ENCODE peak calls at places on chromosomes 2 and 18, in five cellular contexts. R is breast epithelium, Q is fibroblast of lung, I is dorsolateral prefrontal cortex, U is AG04450. F is an unnamed sample.

GRCh38 chr2:29108225-29108624 is 7.0 kb upstream of the CLIP4 start:
- DNase-seq in R (no peak), Q (peak), I (peak), U (peak), F (peak)

GRCh38 chr2:8636691-8637636 is 44.9 kb upstream of the ID2 start:
- DNase-seq in R (no peak), Q (peak), I (no peak), U (peak), F (peak)

GRCh38 chr2:98743835-98744234 is 12.9 kb upstream of the MGAT4A start:
- DNase-seq in R (no peak), Q (no peak), I (no peak), U (no peak), F (no peak)

GRCh38 chr2:241722896-241723454 is 11.5 kb upstream of the D2HGDH start:
- DNase-seq in R (no peak), Q (no peak), I (no peak), U (no peak), F (no peak)

GRCh38 chr2:37873229-37873628 is 51.9 kb upstream of the RMDN2 start:
- DNase-seq in R (no peak), Q (no peak), I (no peak), U (no peak), F (no peak)

GRCh38 chr2:222655406-222655747 is 515 bp downstream of the FARSB start:
- DNase-seq in R (no peak), Q (peak), I (no peak), U (no peak), F (peak)

GRCh38 chr2:30680121-30680520 is 127.1 kb downstream of the CAPN13 start:
- DNase-seq in R (no peak), Q (no peak), I (no peak), U (no peak), F (no peak)

GRCh38 chr2:150007815-150008430 is 420.3 kb upstream of the MMADHC start:
- DNase-seq in R (no peak), Q (no peak), I (no peak), U (no peak), F (peak)

GRCh38 chr2:69291004-69291650 is 95.9 kb downstream of the GFPT1 start:
- DNase-seq in R (no peak), Q (peak), I (no peak), U (peak), F (no peak)

GRCh38 chr2:4529738-4530137 is 826.4 kb downstream of the DCDC2C start:
- DNase-seq in R (no peak), Q (no peak), I (no peak), U (no peak), F (no peak)

GRCh38 chr2:215410932-215411285 is 25.0 kb downstream of the FN1 start:
- DNase-seq in R (no peak), Q (peak), I (no peak), U (peak), F (peak)

GRCh38 chr2:19178175-19178574 is 180.2 kb downstream of the OSR1 start:
- DNase-seq in R (no peak), Q (no peak), I (no peak), U (no peak), F (no peak)

GRCh38 chr2:173075781-173076556 is at the start of gene MAP3K20:
- DNase-seq in R (peak), Q (peak), I (peak), U (no peak), F (peak)

GRCh38 chr2:26619096-26619495 is 22.1 kb downstream of the CIB4 start:
- DNase-seq in R (no peak), Q (no peak), I (no peak), U (no peak), F (no peak)

GRCh38 chr18:40048886-40049650 is 1906.0 kb upstream of the PIK3C3 start:
- DNase-seq in R (no peak), Q (no peak), I (no peak), U (no peak), F (no peak)

GRCh38 chr2:37268111-37268510 is 36.7 kb downstream of the NDUFAF7 start:
- DNase-seq in R (no peak), Q (no peak), I (no peak), U (no peak), F (no peak)

GRCh38 chr2:10028988-10029874 is 14.1 kb upstream of the KLF11 start:
- DNase-seq in R (no peak), Q (no peak), I (no peak), U (no peak), F (no peak)

GRCh38 chr18:55439036-55439435 is 149.0 kb downstream of the TCF4 start:
- DNase-seq in R (no peak), Q (no peak), I (no peak), U (no peak), F (no peak)

GRCh38 chr2:211867845-211868361 is 670.7 kb downstream of the ERBB4 start:
- DNase-seq in R (no peak), Q (peak), I (no peak), U (no peak), F (peak)

GRCh38 chr2:127582863-127583861 is 47.7 kb downstream of the MYO7B start:
- DNase-seq in R (no peak), Q (no peak), I (no peak), U (no peak), F (no peak)

GRCh38 chr18:56901919-56902318 is 245.0 kb upstream of the BOD1L2 start:
- DNase-seq in R (no peak), Q (no peak), I (no peak), U (no peak), F (no peak)

GRCh38 chr2:234968633-234969328 is 17.0 kb downstream of the SH3BP4 start:
- DNase-seq in R (no peak), Q (no peak), I (no peak), U (no peak), F (no peak)

DNA sequence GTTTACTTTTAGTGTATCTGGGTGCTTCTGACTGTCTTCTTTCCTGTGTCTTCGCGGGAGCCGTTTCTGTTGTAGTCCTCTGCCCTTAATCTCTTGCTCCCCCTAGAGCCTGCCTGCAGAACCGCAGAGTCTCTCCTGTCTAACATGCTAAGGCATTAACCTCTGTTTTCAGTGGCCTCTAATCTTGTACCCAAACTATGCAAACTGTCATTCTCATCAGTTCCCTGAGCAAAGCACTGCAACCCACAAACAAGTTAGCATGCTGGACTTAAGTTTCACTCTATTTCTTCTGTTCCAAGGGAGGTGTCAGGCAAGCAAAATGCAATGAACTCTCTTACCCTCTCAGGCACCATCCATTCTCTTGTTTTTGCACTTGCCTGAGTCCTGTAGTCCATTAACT is 138.4 kb downstream of the OTX1 start:
- DNase-seq in R (no peak), Q (peak), I (no peak), U (peak), F (peak)
- H3K4me3 ChIP-seq in R (no peak), Q (no peak), I (no peak), U (no peak), F (no peak)

DNA sequence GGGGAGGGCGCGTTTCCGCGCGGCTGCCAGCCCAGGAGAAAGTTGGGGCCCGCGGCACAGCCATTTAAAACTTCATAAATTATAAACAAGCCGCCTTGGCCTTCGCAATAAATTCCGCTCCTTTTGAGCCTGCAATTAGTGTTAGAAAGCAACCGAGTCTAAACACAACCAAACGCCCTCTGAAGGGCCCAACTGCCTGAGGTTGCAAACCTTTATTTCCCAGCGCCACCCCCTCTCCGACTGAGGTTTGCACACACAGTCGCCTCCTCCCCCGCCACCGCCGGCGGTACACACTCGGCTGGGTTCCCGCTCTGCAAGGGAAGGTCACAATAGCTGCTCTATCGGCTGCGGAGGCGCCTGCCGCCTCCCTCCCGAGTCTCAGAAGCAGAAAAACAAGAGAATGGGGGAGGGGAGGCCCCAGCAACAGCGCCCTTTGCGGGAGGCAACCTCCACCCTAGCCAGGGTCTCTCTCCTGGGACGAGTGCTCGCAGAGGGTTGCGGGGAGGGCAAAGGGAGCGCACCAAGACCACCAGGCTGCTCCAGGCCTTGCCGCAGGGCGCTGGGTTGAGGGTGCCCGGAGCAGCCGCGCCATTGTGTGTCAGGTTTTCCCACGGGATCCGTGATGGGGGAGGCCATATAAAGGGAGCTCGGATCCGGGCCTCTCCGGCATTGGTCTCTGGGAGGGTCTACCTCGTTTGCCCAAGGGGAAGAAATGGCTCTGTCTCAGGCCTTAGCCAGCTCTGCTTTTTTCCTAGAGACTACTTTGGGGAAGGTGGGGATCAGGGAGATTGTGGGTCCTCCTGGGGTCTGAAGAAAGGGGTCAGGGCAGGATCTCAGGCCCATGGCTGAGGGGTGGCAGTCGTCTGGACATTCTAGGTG is 13.4 kb upstream of the HOXD1 start:
- DNase-seq in R (no peak), Q (no peak), I (peak), U (no peak), F (no peak)
- H3K4me3 ChIP-seq in R (no peak), Q (no peak), I (peak), U (no peak), F (no peak)

DNA sequence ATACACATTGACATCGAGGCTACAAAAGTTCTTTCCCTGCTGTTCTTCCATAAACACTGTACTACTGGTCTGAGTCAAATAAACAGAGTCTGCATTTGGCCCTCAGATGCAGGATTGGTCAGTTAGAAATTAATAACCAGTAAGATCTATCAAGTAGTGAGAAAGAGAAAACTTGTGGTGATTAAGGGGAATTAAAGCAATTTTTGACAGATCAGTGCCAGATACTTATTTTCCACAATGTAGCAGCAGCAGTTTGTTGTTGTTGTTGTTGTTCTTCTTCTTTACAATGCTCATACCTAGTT is 85.0 kb downstream of the IKZF2 start:
- DNase-seq in R (no peak), Q (no peak), I (no peak), U (no peak), F (no peak)
- H3K4me3 ChIP-seq in R (no peak), Q (peak), I (no peak), U (peak), F (peak)

GRCh38 chr2:47299555-47299954 is 103.4 kb upstream of the MSH2 start:
- DNase-seq in R (no peak), Q (peak), I (no peak), U (peak), F (peak)

GRCh38 chr2:47301277-47301618 is 101.7 kb upstream of the MSH2 start:
- DNase-seq in R (no peak), Q (no peak), I (no peak), U (no peak), F (no peak)

GRCh38 chr2:47300609-47301276 is 102.2 kb upstream of the MSH2 start:
- DNase-seq in R (no peak), Q (no peak), I (no peak), U (no peak), F (no peak)

GRCh38 chr2:47298739-47299138 is 104.2 kb upstream of the MSH2 start:
- DNase-seq in R (no peak), Q (no peak), I (no peak), U (no peak), F (no peak)

GRCh38 chr2:47300081-47300480 is 102.9 kb upstream of the MSH2 start:
- DNase-seq in R (no peak), Q (peak), I (no peak), U (no peak), F (no peak)
- H3K4me3 ChIP-seq in R (no peak), Q (no peak), I (no peak), U (no peak), F (no peak)

GRCh38 chr18:47749195-47749973 is 181.1 kb downstream of the SMAD2 start:
- DNase-seq in R (peak), Q (peak), I (no peak), U (no peak), F (peak)
- H3K4me3 ChIP-seq in R (no peak), Q (peak), I (peak), U (peak), F (peak)

GRCh38 chr2:218546012-218546411 is 22.1 kb downstream of the USP37 start:
- DNase-seq in R (no peak), Q (no peak), I (no peak), U (no peak), F (no peak)

GRCh38 chr2:218547511-218547910 is 20.6 kb downstream of the USP37 start:
- DNase-seq in R (no peak), Q (no peak), I (no peak), U (no peak), F (no peak)

DNA sequence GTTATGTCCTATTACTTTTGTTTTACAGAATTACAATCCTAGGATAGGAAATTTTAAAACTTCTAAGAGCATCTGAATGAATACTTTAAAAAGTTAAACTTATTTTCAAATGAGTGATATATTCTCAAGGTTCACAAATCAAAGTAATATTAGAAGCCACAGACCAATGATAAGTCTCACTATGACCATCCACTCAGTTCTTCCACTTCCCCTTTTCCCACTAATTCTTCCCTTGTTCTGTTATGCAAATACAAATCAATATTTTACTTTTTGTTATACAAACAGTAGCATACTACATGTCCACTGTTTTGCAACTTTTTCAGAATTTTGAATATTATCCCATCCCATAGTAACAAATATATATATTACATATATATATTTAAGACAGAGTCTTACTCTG is 20.2 kb downstream of the USP37 start:
- DNase-seq in R (no peak), Q (no peak), I (no peak), U (no peak), F (no peak)
- H3K4me3 ChIP-seq in R (no peak), Q (no peak), I (no peak), U (no peak), F (no peak)

GRCh38 chr2:145751155-145751554 is 1231.2 kb upstream of the ZEB2 start:
- DNase-seq in R (no peak), Q (peak), I (no peak), U (no peak), F (no peak)

GRCh38 chr2:145750617-145751016 is 1230.7 kb upstream of the ZEB2 start:
- DNase-seq in R (no peak), Q (no peak), I (no peak), U (no peak), F (no peak)

GRCh38 chr2:145752091-145752806 is 1232.3 kb upstream of the ZEB2 start:
- DNase-seq in R (no peak), Q (peak), I (no peak), U (peak), F (peak)

GRCh38 chr2:145750074-145750473 is 1230.2 kb upstream of the ZEB2 start:
- DNase-seq in R (no peak), Q (no peak), I (no peak), U (no peak), F (no peak)

DNA sequence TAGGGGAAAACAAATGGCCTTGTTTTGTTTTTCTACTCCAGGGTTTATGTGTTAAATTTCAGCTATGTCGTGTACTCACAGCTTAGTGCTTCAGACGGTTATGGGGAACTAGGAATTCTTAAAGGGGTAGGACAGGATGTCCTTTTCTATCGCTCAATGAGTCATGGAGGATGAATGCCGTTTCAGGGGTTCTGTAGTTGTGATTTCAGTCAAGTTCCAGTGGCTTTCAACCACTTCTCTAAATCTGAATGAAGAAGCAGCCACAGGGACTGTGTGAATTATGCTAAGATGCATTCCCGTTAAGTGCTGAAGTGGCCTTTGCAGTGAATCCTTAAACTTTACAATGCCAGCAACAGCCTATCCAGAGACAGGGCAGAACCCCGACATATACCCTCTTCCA is 1231.7 kb upstream of the ZEB2 start:
- DNase-seq in R (no peak), Q (peak), I (no peak), U (no peak), F (peak)
- H3K4me3 ChIP-seq in R (no peak), Q (no peak), I (peak), U (no peak), F (no peak)

GRCh38 chr2:176165598-176166055 is 8.5 kb downstream of the HOXD3 start:
- DNase-seq in R (no peak), Q (no peak), I (no peak), U (no peak), F (no peak)
- H3K4me3 ChIP-seq in R (no peak), Q (no peak), I (no peak), U (no peak), F (no peak)

GRCh38 chr2:101187131-101187530 is 35.9 kb upstream of the TBC1D8 start:
- DNase-seq in R (no peak), Q (no peak), I (no peak), U (no peak), F (no peak)

GRCh38 chr2:101179982-101180381 is 28.8 kb upstream of the TBC1D8 start:
- DNase-seq in R (no peak), Q (no peak), I (no peak), U (no peak), F (no peak)

GRCh38 chr2:101188683-101189405 is 37.7 kb upstream of the TBC1D8 start:
- DNase-seq in R (no peak), Q (peak), I (no peak), U (no peak), F (peak)

GRCh38 chr2:101185656-101186055 is 34.5 kb upstream of the TBC1D8 start:
- DNase-seq in R (no peak), Q (no peak), I (no peak), U (no peak), F (no peak)

DNA sequence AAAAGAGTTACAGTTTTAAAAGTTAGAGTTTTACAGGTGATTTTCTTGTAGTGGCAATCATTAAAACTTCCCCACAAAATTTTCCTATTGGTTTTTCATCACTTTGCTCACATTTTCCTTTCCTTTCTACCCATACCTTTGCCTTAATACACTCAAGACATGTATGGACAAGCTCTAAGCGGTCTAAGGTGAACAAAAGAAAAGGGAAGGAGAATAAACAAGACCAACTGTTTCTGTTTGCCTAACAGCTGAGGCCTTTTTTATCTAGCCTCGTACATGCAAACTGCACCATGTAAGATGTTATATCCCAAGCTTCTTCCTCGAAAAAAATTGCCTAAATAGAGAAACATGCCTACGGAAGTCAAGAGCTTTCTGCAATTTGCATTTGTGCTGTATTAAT is 33.9 kb upstream of the TBC1D8 start:
- DNase-seq in R (no peak), Q (no peak), I (no peak), U (no peak), F (no peak)
- H3K4me3 ChIP-seq in R (no peak), Q (no peak), I (no peak), U (no peak), F (no peak)